ENCODE peak calls at places on chromosomes 4 and X, in eight cellular contexts. G is head of caudate nucleus, M is glutamatergic neuron, T is sigmoid colon, Z is putamen, E is KBM-7, C is choroid plexus epithelial cell, I is left lobe of liver. P is an unnamed sample.

GRCh38 chr4:159341486-159341885 is 238.6 kb downstream of the RAPGEF2 start:
- DNase-seq in G (no peak), M (no peak), T (no peak), Z (no peak), E (no peak), C (peak), I (no peak), P (no peak)

GRCh38 chr4:58301384-58301783 is 1191.2 kb upstream of the IGFBP7 start:
- DNase-seq in G (no peak), M (no peak), T (no peak), Z (no peak), E (no peak), C (peak), I (no peak), P (no peak)

GRCh38 chrX:115013705-115014104 is 3.7 kb downstream of the IL13RA2 start:
- DNase-seq in G (no peak), M (no peak), T (no peak), Z (no peak), E (no peak), C (peak), I (no peak), P (peak)

GRCh38 chr4:115219315-115219840 is 106.0 kb upstream of the NDST4 start:
- DNase-seq in G (peak), M (no peak), T (no peak), Z (peak), E (no peak), C (no peak), I (no peak), P (no peak)

GRCh38 chrX:118392726-118393125 is 46.8 kb downstream of the WDR44 start:
- DNase-seq in G (no peak), M (no peak), T (no peak), Z (no peak), E (no peak), C (peak), I (no peak), P (no peak)

GRCh38 chr4:186227221-186227620 is at the start of gene KLKB1:
- DNase-seq in G (no peak), M (no peak), T (no peak), Z (no peak), E (no peak), C (peak), I (no peak), P (no peak)

GRCh38 chrX:109553862-109554261 is 17.2 kb downstream of the NXT2 start:
- DNase-seq in G (no peak), M (no peak), T (no peak), Z (no peak), E (no peak), C (no peak), I (no peak), P (no peak)

GRCh38 chr4:108045687-108046024 is 56.0 kb downstream of the HADH start:
- DNase-seq in G (no peak), M (no peak), T (no peak), Z (no peak), E (no peak), C (no peak), I (no peak), P (peak)

GRCh38 chr4:125836597-125837195 is 521.9 kb downstream of the FAT4 start:
- DNase-seq in G (no peak), M (no peak), T (no peak), Z (no peak), E (no peak), C (peak), I (no peak), P (peak)

GRCh38 chr4:71472946-71473345 is 134.1 kb downstream of the SLC4A4 start:
- DNase-seq in G (no peak), M (no peak), T (no peak), Z (no peak), E (no peak), C (peak), I (no peak), P (peak)

GRCh38 chr4:5157721-5158390 is 106.6 kb downstream of the STK32B start:
- DNase-seq in G (no peak), M (no peak), T (no peak), Z (no peak), E (no peak), C (no peak), I (no peak), P (no peak)

GRCh38 chrX:74535633-74536141 is 78.7 kb downstream of the RLIM start:
- DNase-seq in G (peak), M (peak), T (peak), Z (peak), E (no peak), C (peak), I (peak), P (peak)